ENCODE peak calls at places on chromosomes 16 and 17, in nine cellular contexts. One of them, this sample, is unnamed.

GRCh38 chr16:71540-72341 is 690 bp downstream of the RHBDF1 start:
- DNase-seq in glutamatergic neuron: peak; percentile 64
- DNase-seq in mesothelial cell of epicardium: peak; percentile 77
- DNase-seq in nephron progenitor cell: peak; percentile 64
- DNase-seq in fibroblast of lung: peak; percentile 78
- DNase-seq in esophagus squamous epithelium: no peak
- DNase-seq in stomach: peak; percentile 57
- DNase-seq in GM10248: no peak
- DNase-seq in NB4: no peak
- DNase-seq in this sample: peak; percentile 95

GRCh38 chr16:89242795-89243200 is 25.3 kb downstream of the ZNF778 start:
- DNase-seq in nephron progenitor cell: no peak
- DNase-seq in esophagus squamous epithelium: no peak
- DNase-seq in NB4: no peak
- DNase-seq in stomach: no peak
- DNase-seq in GM10248: no peak
- DNase-seq in glutamatergic neuron: no peak
- DNase-seq in mesothelial cell of epicardium: no peak
- DNase-seq in fibroblast of lung: no peak
- DNase-seq in this sample: no peak

GRCh38 chr17:8847891-8848290 is 19.6 kb downstream of the PIK3R6 start:
- DNase-seq in fibroblast of lung: no peak
- DNase-seq in glutamatergic neuron: no peak
- DNase-seq in esophagus squamous epithelium: no peak
- DNase-seq in GM10248: no peak
- DNase-seq in stomach: no peak
- DNase-seq in mesothelial cell of epicardium: no peak
- DNase-seq in NB4: no peak
- DNase-seq in nephron progenitor cell: no peak
- DNase-seq in this sample: no peak

GRCh38 chr17:35293151-35293837 is 50.4 kb downstream of the SLFN5 start:
- DNase-seq in mesothelial cell of epicardium: no peak
- DNase-seq in glutamatergic neuron: no peak
- DNase-seq in esophagus squamous epithelium: no peak
- DNase-seq in fibroblast of lung: no peak
- DNase-seq in NB4: peak; percentile 16
- DNase-seq in stomach: no peak
- DNase-seq in nephron progenitor cell: no peak
- DNase-seq in GM10248: no peak
- DNase-seq in this sample: no peak

GRCh38 chr17:56292628-56293027 is 139.4 kb downstream of the ANKFN1 start:
- DNase-seq in fibroblast of lung: peak; percentile 23
- DNase-seq in GM10248: no peak
- DNase-seq in esophagus squamous epithelium: no peak
- DNase-seq in glutamatergic neuron: no peak
- DNase-seq in nephron progenitor cell: no peak
- DNase-seq in stomach: no peak
- DNase-seq in mesothelial cell of epicardium: no peak
- DNase-seq in NB4: no peak
- DNase-seq in this sample: no peak

GRCh38 chr16:83420206-83420760 is 387.5 kb upstream of the HSBP1 start:
- DNase-seq in fibroblast of lung: peak; percentile 44
- DNase-seq in esophagus squamous epithelium: no peak
- DNase-seq in mesothelial cell of epicardium: no peak
- DNase-seq in glutamatergic neuron: no peak
- DNase-seq in nephron progenitor cell: peak; percentile 33
- DNase-seq in NB4: peak; percentile 46
- DNase-seq in stomach: no peak
- DNase-seq in GM10248: no peak
- DNase-seq in this sample: peak; percentile 52

GRCh38 chr17:41687828-41688640 is 651 bp upstream of the EIF1 start:
- DNase-seq in fibroblast of lung: no peak
- DNase-seq in nephron progenitor cell: no peak
- DNase-seq in glutamatergic neuron: no peak
- DNase-seq in esophagus squamous epithelium: no peak
- DNase-seq in mesothelial cell of epicardium: no peak
- DNase-seq in stomach: peak; percentile 65
- DNase-seq in GM10248: no peak
- DNase-seq in NB4: peak; percentile 75
- DNase-seq in this sample: peak; percentile 66

GRCh38 chr17:64448665-64449512 is at the start of gene MILR1:
- DNase-seq in NB4: peak; percentile 99
- DNase-seq in GM10248: peak; percentile 49
- DNase-seq in esophagus squamous epithelium: no peak
- DNase-seq in fibroblast of lung: peak; percentile 95
- DNase-seq in mesothelial cell of epicardium: no peak
- DNase-seq in glutamatergic neuron: no peak
- DNase-seq in nephron progenitor cell: no peak
- DNase-seq in stomach: no peak
- DNase-seq in this sample: peak; percentile 38

GRCh38 chr17:77033892-77034404 is 106.8 kb upstream of the SEC14L1 start:
- DNase-seq in GM10248: no peak
- DNase-seq in fibroblast of lung: no peak
- DNase-seq in mesothelial cell of epicardium: no peak
- DNase-seq in NB4: no peak
- DNase-seq in stomach: no peak
- DNase-seq in glutamatergic neuron: no peak
- DNase-seq in nephron progenitor cell: no peak
- DNase-seq in esophagus squamous epithelium: no peak
- DNase-seq in this sample: no peak

GRCh38 chr17:2368383-2368782 is 31.1 kb downstream of the SGSM2 start:
- DNase-seq in glutamatergic neuron: no peak
- DNase-seq in stomach: no peak
- DNase-seq in NB4: no peak
- DNase-seq in GM10248: no peak
- DNase-seq in nephron progenitor cell: no peak
- DNase-seq in esophagus squamous epithelium: no peak
- DNase-seq in fibroblast of lung: no peak
- DNase-seq in mesothelial cell of epicardium: no peak
- DNase-seq in this sample: no peak

GRCh38 chr17:7133424-7133823 is 18.8 kb upstream of the ASGR2 start:
- DNase-seq in GM10248: no peak
- DNase-seq in glutamatergic neuron: peak; percentile 36
- DNase-seq in NB4: peak; percentile 81
- DNase-seq in fibroblast of lung: no peak
- DNase-seq in stomach: no peak
- DNase-seq in nephron progenitor cell: peak; percentile 35
- DNase-seq in mesothelial cell of epicardium: no peak
- DNase-seq in esophagus squamous epithelium: no peak
- DNase-seq in this sample: no peak

GRCh38 chr17:28407130-28407973 is 1.3 kb upstream of the SLC46A1 start:
- DNase-seq in mesothelial cell of epicardium: peak; percentile 46
- DNase-seq in fibroblast of lung: no peak
- DNase-seq in nephron progenitor cell: no peak
- DNase-seq in glutamatergic neuron: no peak
- DNase-seq in stomach: no peak
- DNase-seq in GM10248: no peak
- DNase-seq in NB4: no peak
- DNase-seq in esophagus squamous epithelium: no peak
- DNase-seq in this sample: peak; percentile 98
- TF ChIP-seq CTCF in mesothelial cell of epicardium: no peak
- TF ChIP-seq CTCF in fibroblast of lung: no peak
- TF ChIP-seq CTCF in nephron progenitor cell: peak; percentile 18
- TF ChIP-seq CTCF in glutamatergic neuron: no peak
- TF ChIP-seq CTCF in stomach: no peak
- TF ChIP-seq CTCF in GM10248: no peak
- TF ChIP-seq CTCF in NB4: no peak
- TF ChIP-seq CTCF in esophagus squamous epithelium: no peak
- TF ChIP-seq CTCF in this sample: peak; percentile 36

GRCh38 chr16:67930191-67930590 is 1.5 kb downstream of the CTRL start:
- DNase-seq in nephron progenitor cell: no peak
- DNase-seq in fibroblast of lung: no peak
- DNase-seq in NB4: no peak
- DNase-seq in mesothelial cell of epicardium: no peak
- DNase-seq in esophagus squamous epithelium: no peak
- DNase-seq in GM10248: no peak
- DNase-seq in stomach: no peak
- DNase-seq in glutamatergic neuron: no peak
- DNase-seq in this sample: no peak

GRCh38 chr16:67933805-67934204 is 2.1 kb upstream of the CTRL start:
- DNase-seq in esophagus squamous epithelium: no peak
- DNase-seq in glutamatergic neuron: no peak
- DNase-seq in nephron progenitor cell: no peak
- DNase-seq in GM10248: no peak
- DNase-seq in stomach: no peak
- DNase-seq in mesothelial cell of epicardium: no peak
- DNase-seq in NB4: no peak
- DNase-seq in fibroblast of lung: no peak
- DNase-seq in this sample: no peak

GRCh38 chr16:67930678-67931211 is 917 bp downstream of the CTRL start:
- DNase-seq in fibroblast of lung: no peak
- DNase-seq in nephron progenitor cell: no peak
- DNase-seq in NB4: no peak
- DNase-seq in mesothelial cell of epicardium: no peak
- DNase-seq in stomach: no peak
- DNase-seq in glutamatergic neuron: no peak
- DNase-seq in esophagus squamous epithelium: no peak
- DNase-seq in GM10248: no peak
- DNase-seq in this sample: no peak

GRCh38 chr16:67932462-67932840 is 789 bp upstream of the CTRL start:
- DNase-seq in glutamatergic neuron: no peak
- DNase-seq in stomach: no peak
- DNase-seq in mesothelial cell of epicardium: no peak
- DNase-seq in esophagus squamous epithelium: no peak
- DNase-seq in nephron progenitor cell: no peak
- DNase-seq in GM10248: no peak
- DNase-seq in fibroblast of lung: no peak
- DNase-seq in NB4: no peak
- DNase-seq in this sample: no peak

DNA sequence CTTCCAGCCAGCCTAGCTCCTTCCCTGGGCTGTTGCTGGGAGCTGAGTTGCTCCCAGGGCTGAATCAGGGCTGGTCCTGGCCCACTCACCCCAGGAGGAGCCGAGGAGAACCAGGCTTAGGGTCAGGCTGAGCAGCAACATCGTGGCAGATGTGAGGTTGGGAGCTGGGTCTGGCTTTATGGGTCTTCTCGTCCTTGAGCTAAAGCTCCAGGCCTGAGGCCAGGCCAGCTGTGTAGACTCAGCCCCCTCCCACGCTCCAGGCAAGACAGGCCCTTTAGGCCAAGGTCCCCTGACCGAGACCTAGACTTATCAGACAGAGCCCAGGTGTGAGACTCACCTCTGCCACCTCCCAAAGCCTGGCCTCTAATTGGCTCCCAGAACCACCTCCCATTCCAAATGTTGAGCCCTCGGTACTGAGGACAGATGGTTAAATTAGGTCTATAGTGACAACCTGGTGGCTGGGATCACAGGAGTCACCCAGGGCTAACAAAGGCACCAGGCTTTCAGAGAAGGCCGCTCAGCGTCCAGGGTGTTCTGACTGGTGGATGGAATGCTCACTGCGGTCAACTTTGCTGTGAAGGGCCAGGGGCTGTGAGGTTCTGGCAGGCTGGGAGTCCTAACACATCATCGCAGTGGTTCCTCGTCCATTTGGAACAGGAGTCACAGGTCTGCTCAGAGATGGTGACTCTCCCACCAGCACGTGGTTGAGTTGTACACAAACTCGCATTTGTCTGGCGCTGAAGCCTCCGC is at the start of gene CTRL:
- DNase-seq in GM10248: no peak
- DNase-seq in glutamatergic neuron: no peak
- DNase-seq in fibroblast of lung: no peak
- DNase-seq in stomach: no peak
- DNase-seq in nephron progenitor cell: no peak
- DNase-seq in mesothelial cell of epicardium: no peak
- DNase-seq in NB4: no peak
- DNase-seq in esophagus squamous epithelium: no peak
- DNase-seq in this sample: no peak
- TF ChIP-seq CTCF in GM10248: no peak
- TF ChIP-seq CTCF in glutamatergic neuron: peak; percentile 11
- TF ChIP-seq CTCF in fibroblast of lung: peak; percentile 18
- TF ChIP-seq CTCF in stomach: no peak
- TF ChIP-seq CTCF in nephron progenitor cell: no peak
- TF ChIP-seq CTCF in mesothelial cell of epicardium: no peak
- TF ChIP-seq CTCF in NB4: no peak
- TF ChIP-seq CTCF in esophagus squamous epithelium: no peak
- TF ChIP-seq CTCF in this sample: peak; percentile 19

GRCh38 chr16:19662351-19662750 is 55.7 kb downstream of the KNOP1 start:
- DNase-seq in glutamatergic neuron: no peak
- DNase-seq in GM10248: no peak
- DNase-seq in esophagus squamous epithelium: no peak
- DNase-seq in stomach: no peak
- DNase-seq in NB4: no peak
- DNase-seq in fibroblast of lung: no peak
- DNase-seq in mesothelial cell of epicardium: no peak
- DNase-seq in nephron progenitor cell: no peak
- DNase-seq in this sample: no peak

GRCh38 chr16:19660432-19660831 is 57.6 kb downstream of the KNOP1 start:
- DNase-seq in esophagus squamous epithelium: no peak
- DNase-seq in NB4: no peak
- DNase-seq in GM10248: no peak
- DNase-seq in nephron progenitor cell: no peak
- DNase-seq in mesothelial cell of epicardium: no peak
- DNase-seq in glutamatergic neuron: no peak
- DNase-seq in fibroblast of lung: no peak
- DNase-seq in stomach: no peak
- DNase-seq in this sample: no peak

GRCh38 chr16:19655242-19655777 is 62.7 kb downstream of the KNOP1 start:
- DNase-seq in nephron progenitor cell: no peak
- DNase-seq in fibroblast of lung: no peak
- DNase-seq in NB4: no peak
- DNase-seq in GM10248: no peak
- DNase-seq in mesothelial cell of epicardium: no peak
- DNase-seq in stomach: no peak
- DNase-seq in esophagus squamous epithelium: no peak
- DNase-seq in glutamatergic neuron: no peak
- DNase-seq in this sample: no peak

GRCh38 chr16:19657831-19658230 is 60.2 kb downstream of the KNOP1 start:
- DNase-seq in NB4: no peak
- DNase-seq in nephron progenitor cell: no peak
- DNase-seq in mesothelial cell of epicardium: no peak
- DNase-seq in glutamatergic neuron: no peak
- DNase-seq in GM10248: no peak
- DNase-seq in fibroblast of lung: no peak
- DNase-seq in esophagus squamous epithelium: no peak
- DNase-seq in stomach: no peak
- DNase-seq in this sample: no peak

DNA sequence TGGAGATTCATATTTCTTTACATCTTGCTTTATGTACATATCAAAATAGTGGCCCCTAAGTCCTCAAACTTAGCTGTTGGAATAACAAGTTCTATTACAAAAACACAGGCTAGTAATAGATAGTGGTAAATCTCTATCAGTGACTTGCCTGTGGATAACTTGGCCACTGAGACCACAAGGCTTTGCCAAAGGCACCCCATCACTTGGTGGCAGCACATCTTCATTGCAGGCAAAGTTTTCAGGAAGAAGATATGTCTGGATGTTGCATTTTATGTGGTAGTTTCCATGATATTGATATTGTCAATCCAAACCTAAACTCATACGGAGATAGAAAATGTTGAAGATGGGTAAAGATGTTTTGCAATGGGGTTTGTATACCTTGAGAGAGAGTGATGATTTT is 58.5 kb downstream of the KNOP1 start:
- DNase-seq in esophagus squamous epithelium: no peak
- DNase-seq in glutamatergic neuron: no peak
- DNase-seq in stomach: no peak
- DNase-seq in NB4: no peak
- DNase-seq in GM10248: no peak
- DNase-seq in nephron progenitor cell: no peak
- DNase-seq in fibroblast of lung: no peak
- DNase-seq in mesothelial cell of epicardium: no peak
- DNase-seq in this sample: no peak
- TF ChIP-seq CTCF in esophagus squamous epithelium: no peak
- TF ChIP-seq CTCF in glutamatergic neuron: no peak
- TF ChIP-seq CTCF in stomach: peak; percentile 8
- TF ChIP-seq CTCF in NB4: no peak
- TF ChIP-seq CTCF in GM10248: no peak
- TF ChIP-seq CTCF in nephron progenitor cell: no peak
- TF ChIP-seq CTCF in fibroblast of lung: no peak
- TF ChIP-seq CTCF in mesothelial cell of epicardium: no peak
- TF ChIP-seq CTCF in this sample: no peak

GRCh38 chr16:66444049-66444481 is 17.0 kb downstream of the BEAN1 start:
- DNase-seq in GM10248: no peak
- DNase-seq in fibroblast of lung: no peak
- DNase-seq in NB4: no peak
- DNase-seq in esophagus squamous epithelium: no peak
- DNase-seq in stomach: no peak
- DNase-seq in mesothelial cell of epicardium: no peak
- DNase-seq in nephron progenitor cell: no peak
- DNase-seq in glutamatergic neuron: no peak
- DNase-seq in this sample: no peak
- TF ChIP-seq CTCF in GM10248: no peak
- TF ChIP-seq CTCF in fibroblast of lung: no peak
- TF ChIP-seq CTCF in NB4: peak; percentile 6
- TF ChIP-seq CTCF in esophagus squamous epithelium: no peak
- TF ChIP-seq CTCF in stomach: no peak
- TF ChIP-seq CTCF in mesothelial cell of epicardium: no peak
- TF ChIP-seq CTCF in nephron progenitor cell: no peak
- TF ChIP-seq CTCF in glutamatergic neuron: no peak
- TF ChIP-seq CTCF in this sample: no peak